ENCODE peak calls at places on chromosomes 7 and 10, in six cellular contexts. Q, N, E, T, B and M are unnamed samples.

GRCh38 chr10:6065845-6066244 is 3.7 kb upstream of the IL2RA start:
- DNase-seq in Q (no peak), N (peak; percentile 34), E (no peak), T (no peak), B (no peak), M (no peak)

GRCh38 chr10:72087392-72087968 is 871 bp downstream of the SPOCK2 start:
- DNase-seq in Q (no peak), N (no peak), E (peak; percentile 51), T (no peak), B (no peak), M (peak; percentile 52)

GRCh38 chr10:13329565-13329964 is 18.5 kb downstream of the SEPHS1 start:
- DNase-seq in Q (no peak), N (no peak), E (no peak), T (no peak), B (no peak), M (no peak)

GRCh38 chr7:155343661-155344121 is 46.0 kb downstream of the INSIG1 start:
- DNase-seq in Q (no peak), N (no peak), E (no peak), T (no peak), B (no peak), M (no peak)

GRCh38 chr10:21989453-21990154 is 13.9 kb downstream of the DNAJC1 start:
- DNase-seq in Q (no peak), N (peak; percentile 77), E (peak; percentile 51), T (peak; percentile 70), B (peak; percentile 75), M (peak; percentile 41)

GRCh38 chr10:99369126-99369525 is 40.0 kb downstream of the CNNM1 start:
- DNase-seq in Q (no peak), N (peak; percentile 12), E (no peak), T (peak; percentile 81), B (no peak), M (no peak)

GRCh38 chr7:102140952-102141370 is 145.7 kb upstream of the SH2B2 start:
- DNase-seq in Q (no peak), N (no peak), E (no peak), T (no peak), B (no peak), M (no peak)

GRCh38 chr10:103441206-103441605 is 11.0 kb downstream of the CALHM2 start:
- DNase-seq in Q (no peak), N (peak; percentile 47), E (no peak), T (peak; percentile 11), B (no peak), M (no peak)

GRCh38 chr7:95549818-95550529 is 46.3 kb downstream of the PDK4 start:
- DNase-seq in Q (no peak), N (peak; percentile 93), E (peak; percentile 96), T (peak; percentile 72), B (no peak), M (peak; percentile 61)

GRCh38 chr10:49651917-49652316 is 27.5 kb upstream of the C10orf53 start:
- DNase-seq in Q (no peak), N (no peak), E (no peak), T (no peak), B (no peak), M (no peak)

DNA sequence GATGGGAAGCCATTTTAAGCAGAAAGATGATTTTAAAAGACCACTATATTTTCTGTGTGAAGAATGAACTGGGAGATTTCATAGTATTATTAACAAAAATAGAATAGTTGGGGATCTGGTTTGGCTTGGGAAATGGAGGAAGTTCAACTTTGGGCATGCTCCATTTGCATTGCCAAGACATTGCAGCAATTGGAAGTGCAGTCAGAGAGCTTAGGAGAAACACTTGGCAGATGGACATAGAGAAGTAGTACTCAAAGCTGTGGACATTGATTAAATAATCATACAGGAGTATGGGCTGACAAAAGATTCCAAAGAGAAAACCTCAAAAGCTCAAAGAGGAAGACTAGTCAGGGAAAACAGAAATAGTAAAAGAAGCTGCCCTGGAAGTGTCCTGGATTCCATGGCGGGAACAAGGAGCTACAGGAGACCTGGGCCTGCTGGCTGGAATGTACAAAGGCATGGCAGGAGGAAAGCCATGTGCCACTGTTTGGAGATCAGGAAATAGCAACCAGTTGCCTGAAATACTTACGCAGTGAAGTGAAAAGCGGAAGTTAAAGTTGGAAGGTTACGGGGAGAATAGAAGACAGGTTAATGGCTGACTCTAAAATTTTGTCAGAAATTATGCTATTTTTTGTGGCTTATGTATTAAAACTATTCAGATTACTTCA is 93.6 kb upstream of the MXI1 start:
- DNase-seq in Q (no peak), N (no peak), E (no peak), T (no peak), B (no peak), M (no peak)
- TF ChIP-seq CTCF in Q (no peak), N (no peak), E (no peak), T (no peak), B (no peak), M (no peak)

GRCh38 chr7:234712-235553 is 42.6 kb downstream of the FAM20C start:
- DNase-seq in Q (no peak), N (no peak), E (peak; percentile 65), T (peak; percentile 65), B (peak; percentile 64), M (peak; percentile 67)
- TF ChIP-seq CTCF in Q (no peak), N (no peak), E (no peak), T (no peak), B (no peak), M (no peak)

GRCh38 chr10:70378122-70378521 is 4.3 kb downstream of the LRRC20 start:
- DNase-seq in Q (no peak), N (peak; percentile 77), E (no peak), T (peak; percentile 94), B (peak; percentile 68), M (peak; percentile 54)

GRCh38 chr10:70379581-70380176 is 2.7 kb downstream of the LRRC20 start:
- DNase-seq in Q (no peak), N (peak; percentile 32), E (no peak), T (no peak), B (no peak), M (no peak)

GRCh38 chr10:70380350-70381135 is 1.9 kb downstream of the LRRC20 start:
- DNase-seq in Q (no peak), N (no peak), E (no peak), T (no peak), B (no peak), M (no peak)

GRCh38 chr10:70376436-70377378 is 5.7 kb downstream of the LRRC20 start:
- DNase-seq in Q (no peak), N (no peak), E (no peak), T (peak; percentile 11), B (no peak), M (no peak)

GRCh38 chr10:70381491-70382421 is 669 bp downstream of the LRRC20 start:
- DNase-seq in Q (no peak), N (peak; percentile 27), E (peak; percentile 45), T (no peak), B (peak; percentile 72), M (peak; percentile 66)
- TF ChIP-seq CTCF in Q (no peak), N (no peak), E (no peak), T (no peak), B (no peak), M (no peak)

DNA sequence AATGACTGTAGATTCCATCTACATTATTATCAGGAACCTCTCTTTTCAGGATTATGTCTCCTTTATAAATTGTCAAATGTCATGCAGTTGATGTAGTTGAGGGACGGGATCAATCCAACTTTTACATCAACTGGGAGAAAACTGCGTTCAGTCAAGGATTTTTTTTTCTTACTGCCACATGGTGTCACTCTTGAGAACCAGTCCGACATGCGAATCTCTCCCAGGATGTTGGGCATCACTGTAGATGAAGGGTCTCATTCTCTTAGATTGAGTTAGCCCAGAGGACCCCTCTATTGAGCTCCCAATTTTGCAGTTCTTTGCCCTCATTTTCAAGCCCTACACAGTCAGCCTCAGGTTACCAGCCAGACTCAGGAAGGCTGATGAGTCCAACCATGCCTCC is 120.3 kb upstream of the PTPRZ1 start:
- DNase-seq in Q (no peak), N (peak; percentile 43), E (no peak), T (no peak), B (peak; percentile 5), M (no peak)
- TF ChIP-seq CTCF in Q (no peak), N (peak; percentile 32), E (no peak), T (peak; percentile 64), B (peak; percentile 29), M (no peak)